ENCODE peak calls at places on chromosomes 13 and 19, in four cellular contexts. B is mucosa of descending colon, P is WERI-Rb-1, I is AG09309. K is an unnamed sample.

GRCh38 chr13:97212540-97213146 is 9.5 kb upstream of the MBNL2 start:
- DNase-seq in B (peak; percentile 71), P (peak; percentile 69), I (no peak), K (no peak)

GRCh38 chr13:85582890-85583289 is 216.3 kb downstream of the SLITRK6 start:
- DNase-seq in B (no peak), P (no peak), I (no peak), K (no peak)

GRCh38 chr13:74047925-74048324 is 86.3 kb downstream of the KLF12 start:
- DNase-seq in B (peak; percentile 52), P (no peak), I (no peak), K (no peak)

GRCh38 chr13:108728370-108728769 is 99.0 kb downstream of the MYO16 start:
- DNase-seq in B (no peak), P (peak; percentile 55), I (no peak), K (no peak)

GRCh38 chr19:41945135-41945766 is 13.9 kb downstream of the RABAC1 start:
- DNase-seq in B (peak; percentile 72), P (no peak), I (no peak), K (no peak)

GRCh38 chr19:3880471-3881271 is at the start of gene ATCAY:
- DNase-seq in B (no peak), P (peak; percentile 91), I (no peak), K (no peak)

GRCh38 chr13:98222081-98222554 is 45.0 kb upstream of the RNF113B start:
- DNase-seq in B (peak; percentile 17), P (no peak), I (no peak), K (peak; percentile 48)

GRCh38 chr19:48844472-48844871 is 8.2 kb upstream of the HSD17B14 start:
- DNase-seq in B (no peak), P (no peak), I (no peak), K (no peak)

GRCh38 chr19:31140717-31141116 is 208.5 kb downstream of the TSHZ3 start:
- DNase-seq in B (no peak), P (no peak), I (no peak), K (no peak)

GRCh38 chr13:50366488-50367174 is 351.4 kb downstream of the KCNRG start:
- DNase-seq in B (no peak), P (no peak), I (no peak), K (no peak)

GRCh38 chr13:103354189-103354588 is 288.0 kb upstream of the SLC10A2 start:
- DNase-seq in B (no peak), P (no peak), I (no peak), K (no peak)

GRCh38 chr19:2770055-2771013 is 12.7 kb downstream of the SGTA start:
- DNase-seq in B (peak; percentile 52), P (no peak), I (no peak), K (no peak)

GRCh38 chr19:14363203-14364097 is 17.8 kb upstream of the ADGRE5 start:
- DNase-seq in B (peak; percentile 72), P (peak; percentile 96), I (no peak), K (no peak)

GRCh38 chr19:34474233-34474989 is 7.1 kb upstream of the WTIP start:
- DNase-seq in B (no peak), P (no peak), I (no peak), K (no peak)

GRCh38 chr13:112012004-112012704 is 54.8 kb upstream of the SOX1 start:
- DNase-seq in B (no peak), P (no peak), I (no peak), K (no peak)

GRCh38 chr19:44207126-44207803 is 5.1 kb upstream of the ZNF227 start:
- DNase-seq in B (peak; percentile 90), P (peak; percentile 91), I (peak; percentile 43), K (peak; percentile 90)

GRCh38 chr19:44813331-44814131 is 4.6 kb downstream of the BCAM start:
- DNase-seq in B (no peak), P (no peak), I (no peak), K (no peak)

GRCh38 chr13:43730642-43731041 is 56.1 kb downstream of the ENOX1 start:
- DNase-seq in B (no peak), P (no peak), I (no peak), K (no peak)

GRCh38 chr19:56601375-56601774 is 6.3 kb downstream of the ZNF71 start:
- DNase-seq in B (no peak), P (no peak), I (no peak), K (no peak)

GRCh38 chr19:12838182-12838890 is at the start of gene MAST1:
- DNase-seq in B (peak; percentile 52), P (peak; percentile 65), I (no peak), K (no peak)

GRCh38 chr13:83827338-83827737 is 54.9 kb downstream of the SLITRK1 start:
- DNase-seq in B (no peak), P (no peak), I (no peak), K (no peak)

GRCh38 chr19:45526143-45526542 is 18.9 kb downstream of the VASP start:
- DNase-seq in B (peak; percentile 70), P (peak; percentile 83), I (no peak), K (no peak)

GRCh38 chr13:38763446-38764381 is 76.8 kb downstream of the FREM2 start:
- DNase-seq in B (peak; percentile 12), P (peak; percentile 18), I (no peak), K (peak; percentile 24)

GRCh38 chr19:43797556-43797955 is 4.7 kb downstream of the LYPD5 start:
- DNase-seq in B (no peak), P (no peak), I (no peak), K (no peak)

GRCh38 chr19:9070066-9070465 is 16.8 kb upstream of the OR1M1 start:
- DNase-seq in B (no peak), P (no peak), I (no peak), K (no peak)

GRCh38 chr13:110521296-110521680 is 40.2 kb downstream of the RAB20 start:
- DNase-seq in B (no peak), P (no peak), I (no peak), K (no peak)

GRCh38 chr13:97257800-97258799 is 36.0 kb downstream of the MBNL2 start:
- DNase-seq in B (no peak), P (no peak), I (peak; percentile 78), K (peak; percentile 71)

GRCh38 chr13:33471182-33471581 is 185.6 kb upstream of the STARD13 start:
- DNase-seq in B (no peak), P (no peak), I (no peak), K (no peak)

GRCh38 chr13:23159587-23160240 is 21.1 kb upstream of the SGCG start:
- DNase-seq in B (no peak), P (no peak), I (no peak), K (no peak)

GRCh38 chr13:111383591-111384440 is 63.4 kb downstream of the TEX29 start:
- DNase-seq in B (no peak), P (no peak), I (no peak), K (no peak)

GRCh38 chr13:113972451-113973217 is 1.2 kb downstream of the C13orf46 start:
- DNase-seq in B (no peak), P (no peak), I (no peak), K (no peak)

GRCh38 chr13:113969973-113970611 is 3.8 kb downstream of the C13orf46 start:
- DNase-seq in B (peak; percentile 73), P (no peak), I (no peak), K (no peak)

GRCh38 chr13:113969311-113969972 is 4.4 kb downstream of the C13orf46 start:
- DNase-seq in B (no peak), P (no peak), I (no peak), K (no peak)

GRCh38 chr13:113971471-113972231 is 2.2 kb downstream of the C13orf46 start:
- DNase-seq in B (no peak), P (no peak), I (no peak), K (no peak)

DNA sequence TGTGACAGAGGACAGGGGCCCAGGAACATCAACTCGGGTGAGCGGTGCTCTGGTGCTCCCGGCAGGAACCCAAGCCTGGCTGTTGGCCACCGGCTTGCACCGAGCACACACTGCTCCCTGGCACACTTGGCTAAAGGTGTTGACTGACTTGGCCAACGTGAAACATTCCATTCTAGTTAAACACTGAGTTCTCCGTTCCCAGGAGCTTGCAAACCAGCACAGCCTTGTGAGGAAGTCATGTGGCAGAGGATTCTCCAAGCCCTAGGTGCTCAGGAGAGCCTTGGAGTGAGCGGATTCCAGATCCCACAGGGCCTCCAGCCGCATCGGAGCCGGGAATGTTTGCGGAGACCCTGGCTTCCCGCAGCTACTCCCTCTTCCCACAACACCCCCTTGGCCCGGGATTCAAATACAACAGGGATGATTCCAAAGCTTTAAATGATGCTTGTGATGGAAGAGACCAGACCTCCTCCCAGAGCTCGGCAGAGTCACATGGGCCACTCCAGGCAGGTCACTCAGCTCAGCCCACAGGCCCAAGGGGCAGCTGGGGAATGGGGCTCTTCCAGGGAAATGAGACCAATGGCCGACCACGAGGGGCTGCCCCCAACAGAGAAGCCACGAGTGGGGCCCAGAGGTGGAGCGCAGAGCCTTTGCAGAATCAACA is 2.9 kb downstream of the C13orf46 start:
- DNase-seq in B (peak; percentile 76), P (no peak), I (no peak), K (peak; percentile 73)
- H3K4me3 ChIP-seq in B (no peak overlapping the region), P (no peak overlapping the region), I (no peak overlapping the region), K (no peak overlapping the region)

GRCh38 chr19:54969647-54970046 is 3.5 kb downstream of the NLRP2 start:
- DNase-seq in B (no peak), P (no peak), I (no peak), K (no peak)

DNA sequence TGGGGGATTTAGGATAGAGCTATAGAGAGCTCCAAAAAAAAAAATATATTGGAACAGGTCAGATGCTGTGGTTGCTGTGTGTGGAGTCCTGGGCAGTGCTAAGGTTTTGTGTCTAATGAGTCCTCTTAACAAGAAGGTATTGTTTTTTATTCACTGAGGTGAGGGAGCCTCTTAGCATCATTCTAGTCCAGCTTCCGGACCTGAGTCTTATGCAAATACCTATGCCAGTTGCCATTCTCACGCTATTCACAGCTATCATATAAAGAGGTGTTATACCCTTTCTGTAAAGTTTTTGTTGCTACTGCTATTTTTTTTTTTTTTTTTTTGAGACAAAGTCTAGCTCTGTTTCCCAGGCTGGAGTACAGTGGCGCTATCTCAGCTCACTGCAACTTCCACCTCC is 1.4 kb downstream of the NLRP2 start:
- DNase-seq in B (no peak), P (no peak), I (no peak), K (no peak)
- H3K4me3 ChIP-seq in B (no peak overlapping the region), P (no peak overlapping the region), I (no peak overlapping the region), K (no peak overlapping the region)

GRCh38 chr19:52188822-52189744 is 769 bp upstream of the PPP2R1A start:
- DNase-seq in B (peak; percentile 71), P (no peak), I (no peak), K (no peak)

GRCh38 chr19:52189745-52190678 is at the start of gene PPP2R1A:
- DNase-seq in B (peak; percentile 99), P (peak; percentile 99), I (peak; percentile 100), K (peak; percentile 100)

GRCh38 chr19:52190679-52191293 is 934 bp downstream of the PPP2R1A start:
- DNase-seq in B (peak; percentile 49), P (peak; percentile 15), I (no peak), K (peak; percentile 15)

GRCh38 chr19:52191374-52191773 is 1.5 kb downstream of the PPP2R1A start:
- DNase-seq in B (peak; percentile 72), P (no peak), I (no peak), K (no peak)

DNA sequence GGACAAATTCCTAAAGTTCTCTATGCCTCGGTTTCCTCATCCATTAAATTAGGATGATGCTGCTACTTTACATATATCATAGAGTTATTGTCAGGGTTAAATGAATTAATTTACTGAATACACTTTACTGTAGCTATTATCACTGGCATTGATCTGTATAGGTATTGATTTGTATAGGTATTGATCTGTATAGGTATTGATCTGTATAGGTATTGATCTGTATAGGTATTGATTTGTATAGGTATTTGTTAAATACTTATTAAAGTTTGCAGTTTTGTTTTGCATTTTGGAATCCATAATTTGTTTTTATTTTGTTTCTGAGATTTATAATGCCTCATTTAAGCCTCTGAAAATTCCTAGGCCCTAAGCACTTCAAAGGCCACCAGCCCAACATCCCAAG is 2.4 kb upstream of the PPP2R1A start:
- DNase-seq in B (no peak), P (no peak), I (no peak), K (no peak)
- H3K4me3 ChIP-seq in B (no peak overlapping the region), P (no peak overlapping the region), I (no peak overlapping the region), K (no peak overlapping the region)

GRCh38 chr19:53962887-53963435 is at the start of gene CACNG8:
- DNase-seq in B (no peak), P (no peak), I (no peak), K (no peak)
- H3K4me3 ChIP-seq in B (no peak within 1 kb of the TSS), P (no peak within 1 kb of the TSS), I (no peak within 1 kb of the TSS), K (peak within 1 kb of the TSS; percentile 28)